ENCODE peak calls at places on chromosome 1, in nine cellular contexts. One of them, this sample, is unnamed.

GRCh38 chr1:243501002-243501401 is 245.2 kb downstream of the SDCCAG8 start:
- DNase-seq in NT2/D1: no peak
- DNase-seq in left kidney: no peak
- DNase-seq in GM13977: no peak
- DNase-seq in PC-3: peak; percentile 38
- DNase-seq in renal cortical epithelial cell: no peak
- DNase-seq in AG04450: peak; percentile 41
- DNase-seq in stimulated activated CD4-positive, alpha-beta T cell treated with anti-CD3 and anti-CD28 coated beads, Interleukin-12 subunit alpha, Interleukin-12 subunit beta, amount 100 ng/mL, for 48 hours: no peak
- DNase-seq in HFF-Myc: no peak
- DNase-seq in this sample: peak; percentile 47

GRCh38 chr1:181793826-181794225 is 267.7 kb downstream of the ZNF648 start:
- DNase-seq in NT2/D1: no peak
- DNase-seq in left kidney: peak; percentile 65
- DNase-seq in GM13977: no peak
- DNase-seq in PC-3: no peak
- DNase-seq in renal cortical epithelial cell: peak; percentile 70
- DNase-seq in AG04450: no peak
- DNase-seq in stimulated activated CD4-positive, alpha-beta T cell treated with anti-CD3 and anti-CD28 coated beads, Interleukin-12 subunit alpha, Interleukin-12 subunit beta, amount 100 ng/mL, for 48 hours: no peak
- DNase-seq in HFF-Myc: no peak
- DNase-seq in this sample: no peak

GRCh38 chr1:1847061-1847460 is 43.8 kb downstream of the GNB1 start:
- DNase-seq in NT2/D1: no peak
- DNase-seq in left kidney: no peak
- DNase-seq in GM13977: no peak
- DNase-seq in PC-3: no peak
- DNase-seq in renal cortical epithelial cell: no peak
- DNase-seq in AG04450: no peak
- DNase-seq in stimulated activated CD4-positive, alpha-beta T cell treated with anti-CD3 and anti-CD28 coated beads, Interleukin-12 subunit alpha, Interleukin-12 subunit beta, amount 100 ng/mL, for 48 hours: no peak
- DNase-seq in HFF-Myc: no peak
- DNase-seq in this sample: no peak

GRCh38 chr1:229108598-229109201 is 162.2 kb upstream of the RAB4A start:
- DNase-seq in NT2/D1: no peak
- DNase-seq in left kidney: peak; percentile 84
- DNase-seq in GM13977: no peak
- DNase-seq in PC-3: peak; percentile 22
- DNase-seq in renal cortical epithelial cell: peak; percentile 65
- DNase-seq in AG04450: no peak
- DNase-seq in stimulated activated CD4-positive, alpha-beta T cell treated with anti-CD3 and anti-CD28 coated beads, Interleukin-12 subunit alpha, Interleukin-12 subunit beta, amount 100 ng/mL, for 48 hours: no peak
- DNase-seq in HFF-Myc: no peak
- DNase-seq in this sample: no peak

GRCh38 chr1:230643887-230644286 is 1.6 kb downstream of the COG2 start:
- DNase-seq in NT2/D1: no peak
- DNase-seq in left kidney: no peak
- DNase-seq in GM13977: peak; percentile 19
- DNase-seq in PC-3: peak; percentile 42
- DNase-seq in renal cortical epithelial cell: peak; percentile 35
- DNase-seq in AG04450: peak; percentile 3
- DNase-seq in stimulated activated CD4-positive, alpha-beta T cell treated with anti-CD3 and anti-CD28 coated beads, Interleukin-12 subunit alpha, Interleukin-12 subunit beta, amount 100 ng/mL, for 48 hours: no peak
- DNase-seq in HFF-Myc: no peak
- DNase-seq in this sample: no peak

GRCh38 chr1:210715072-210715471 is 386.4 kb downstream of the HHAT start:
- DNase-seq in NT2/D1: no peak
- DNase-seq in left kidney: no peak
- DNase-seq in GM13977: no peak
- DNase-seq in PC-3: no peak
- DNase-seq in renal cortical epithelial cell: peak; percentile 26
- DNase-seq in AG04450: no peak
- DNase-seq in stimulated activated CD4-positive, alpha-beta T cell treated with anti-CD3 and anti-CD28 coated beads, Interleukin-12 subunit alpha, Interleukin-12 subunit beta, amount 100 ng/mL, for 48 hours: no peak
- DNase-seq in HFF-Myc: no peak
- DNase-seq in this sample: no peak

GRCh38 chr1:212261361-212261929 is 23.8 kb upstream of the PPP2R5A start:
- DNase-seq in NT2/D1: peak; percentile 28
- DNase-seq in left kidney: no peak
- DNase-seq in GM13977: no peak
- DNase-seq in PC-3: no peak
- DNase-seq in renal cortical epithelial cell: no peak
- DNase-seq in AG04450: no peak
- DNase-seq in stimulated activated CD4-positive, alpha-beta T cell treated with anti-CD3 and anti-CD28 coated beads, Interleukin-12 subunit alpha, Interleukin-12 subunit beta, amount 100 ng/mL, for 48 hours: no peak
- DNase-seq in HFF-Myc: no peak
- DNase-seq in this sample: no peak

GRCh38 chr1:43878854-43879253 is 54.7 kb upstream of the ARTN start:
- DNase-seq in NT2/D1: no peak
- DNase-seq in left kidney: no peak
- DNase-seq in GM13977: no peak
- DNase-seq in PC-3: no peak
- DNase-seq in renal cortical epithelial cell: no peak
- DNase-seq in AG04450: no peak
- DNase-seq in stimulated activated CD4-positive, alpha-beta T cell treated with anti-CD3 and anti-CD28 coated beads, Interleukin-12 subunit alpha, Interleukin-12 subunit beta, amount 100 ng/mL, for 48 hours: no peak
- DNase-seq in HFF-Myc: no peak
- DNase-seq in this sample: no peak

GRCh38 chr1:195594322-195594721 is 1013.9 kb downstream of the KCNT2 start:
- DNase-seq in NT2/D1: no peak
- DNase-seq in left kidney: no peak
- DNase-seq in GM13977: no peak
- DNase-seq in PC-3: no peak
- DNase-seq in renal cortical epithelial cell: no peak
- DNase-seq in AG04450: no peak
- DNase-seq in stimulated activated CD4-positive, alpha-beta T cell treated with anti-CD3 and anti-CD28 coated beads, Interleukin-12 subunit alpha, Interleukin-12 subunit beta, amount 100 ng/mL, for 48 hours: no peak
- DNase-seq in HFF-Myc: no peak
- DNase-seq in this sample: no peak

GRCh38 chr1:231872461-231872910 is 245.9 kb downstream of the DISC1 start:
- DNase-seq in NT2/D1: no peak
- DNase-seq in left kidney: no peak
- DNase-seq in GM13977: no peak
- DNase-seq in PC-3: peak; percentile 44
- DNase-seq in renal cortical epithelial cell: no peak
- DNase-seq in AG04450: no peak
- DNase-seq in stimulated activated CD4-positive, alpha-beta T cell treated with anti-CD3 and anti-CD28 coated beads, Interleukin-12 subunit alpha, Interleukin-12 subunit beta, amount 100 ng/mL, for 48 hours: no peak
- DNase-seq in HFF-Myc: peak; percentile 41
- DNase-seq in this sample: no peak

GRCh38 chr1:200880212-200880611 is 7.4 kb downstream of the GPR25 start:
- DNase-seq in NT2/D1: no peak
- DNase-seq in left kidney: no peak
- DNase-seq in GM13977: peak; percentile 60
- DNase-seq in PC-3: no peak
- DNase-seq in renal cortical epithelial cell: no peak
- DNase-seq in AG04450: no peak
- DNase-seq in stimulated activated CD4-positive, alpha-beta T cell treated with anti-CD3 and anti-CD28 coated beads, Interleukin-12 subunit alpha, Interleukin-12 subunit beta, amount 100 ng/mL, for 48 hours: no peak
- DNase-seq in HFF-Myc: no peak
- DNase-seq in this sample: peak; percentile 79

GRCh38 chr1:111603979-111604378 is 15.6 kb upstream of the RAP1A start:
- DNase-seq in NT2/D1: no peak
- DNase-seq in left kidney: no peak
- DNase-seq in GM13977: peak; percentile 36
- DNase-seq in PC-3: no peak
- DNase-seq in renal cortical epithelial cell: no peak
- DNase-seq in AG04450: no peak
- DNase-seq in stimulated activated CD4-positive, alpha-beta T cell treated with anti-CD3 and anti-CD28 coated beads, Interleukin-12 subunit alpha, Interleukin-12 subunit beta, amount 100 ng/mL, for 48 hours: peak; percentile 63
- DNase-seq in HFF-Myc: no peak
- DNase-seq in this sample: peak; percentile 90

GRCh38 chr1:243598433-243598832 is 251.6 kb downstream of the AKT3 start:
- DNase-seq in NT2/D1: no peak
- DNase-seq in left kidney: peak; percentile 6
- DNase-seq in GM13977: no peak
- DNase-seq in PC-3: peak; percentile 94
- DNase-seq in renal cortical epithelial cell: peak; percentile 69
- DNase-seq in AG04450: peak; percentile 54
- DNase-seq in stimulated activated CD4-positive, alpha-beta T cell treated with anti-CD3 and anti-CD28 coated beads, Interleukin-12 subunit alpha, Interleukin-12 subunit beta, amount 100 ng/mL, for 48 hours: no peak
- DNase-seq in HFF-Myc: peak; percentile 30
- DNase-seq in this sample: no peak

GRCh38 chr1:165114022-165114888 is 242.3 kb downstream of the LMX1A start:
- DNase-seq in NT2/D1: peak; percentile 63
- DNase-seq in left kidney: peak; percentile 73
- DNase-seq in GM13977: peak; percentile 20
- DNase-seq in PC-3: peak; percentile 91
- DNase-seq in renal cortical epithelial cell: peak; percentile 33
- DNase-seq in AG04450: no peak
- DNase-seq in stimulated activated CD4-positive, alpha-beta T cell treated with anti-CD3 and anti-CD28 coated beads, Interleukin-12 subunit alpha, Interleukin-12 subunit beta, amount 100 ng/mL, for 48 hours: peak; percentile 6
- DNase-seq in HFF-Myc: peak; percentile 42
- DNase-seq in this sample: no peak

GRCh38 chr1:27656157-27656893 is 15.7 kb downstream of the IFI6 start:
- DNase-seq in NT2/D1: peak; percentile 94
- DNase-seq in left kidney: no peak
- DNase-seq in GM13977: peak; percentile 38
- DNase-seq in PC-3: peak; percentile 52
- DNase-seq in renal cortical epithelial cell: peak; percentile 41
- DNase-seq in AG04450: no peak
- DNase-seq in stimulated activated CD4-positive, alpha-beta T cell treated with anti-CD3 and anti-CD28 coated beads, Interleukin-12 subunit alpha, Interleukin-12 subunit beta, amount 100 ng/mL, for 48 hours: no peak
- DNase-seq in HFF-Myc: no peak
- DNase-seq in this sample: no peak

GRCh38 chr1:28885982-28886730 is 28.2 kb upstream of the EPB41 start:
- DNase-seq in NT2/D1: no peak
- DNase-seq in left kidney: no peak
- DNase-seq in GM13977: no peak
- DNase-seq in PC-3: no peak
- DNase-seq in renal cortical epithelial cell: no peak
- DNase-seq in AG04450: no peak
- DNase-seq in stimulated activated CD4-positive, alpha-beta T cell treated with anti-CD3 and anti-CD28 coated beads, Interleukin-12 subunit alpha, Interleukin-12 subunit beta, amount 100 ng/mL, for 48 hours: no peak
- DNase-seq in HFF-Myc: no peak
- DNase-seq in this sample: no peak

GRCh38 chr1:57165546-57165945 is 199.7 kb upstream of the C8B start:
- DNase-seq in NT2/D1: no peak
- DNase-seq in left kidney: no peak
- DNase-seq in GM13977: no peak
- DNase-seq in PC-3: no peak
- DNase-seq in renal cortical epithelial cell: peak; percentile 50
- DNase-seq in AG04450: no peak
- DNase-seq in stimulated activated CD4-positive, alpha-beta T cell treated with anti-CD3 and anti-CD28 coated beads, Interleukin-12 subunit alpha, Interleukin-12 subunit beta, amount 100 ng/mL, for 48 hours: no peak
- DNase-seq in HFF-Myc: no peak
- DNase-seq in this sample: no peak

GRCh38 chr1:61053712-61054608 is 28.4 kb upstream of the NFIA start:
- DNase-seq in NT2/D1: no peak
- DNase-seq in left kidney: peak; percentile 56
- DNase-seq in GM13977: no peak
- DNase-seq in PC-3: no peak
- DNase-seq in renal cortical epithelial cell: no peak
- DNase-seq in AG04450: no peak
- DNase-seq in stimulated activated CD4-positive, alpha-beta T cell treated with anti-CD3 and anti-CD28 coated beads, Interleukin-12 subunit alpha, Interleukin-12 subunit beta, amount 100 ng/mL, for 48 hours: no peak
- DNase-seq in HFF-Myc: no peak
- DNase-seq in this sample: no peak

GRCh38 chr1:162878000-162878596 is 17.1 kb upstream of the CCDC190 start:
- DNase-seq in NT2/D1: peak; percentile 80
- DNase-seq in left kidney: peak; percentile 88
- DNase-seq in GM13977: peak; percentile 12
- DNase-seq in PC-3: peak; percentile 93
- DNase-seq in renal cortical epithelial cell: peak; percentile 65
- DNase-seq in AG04450: peak; percentile 38
- DNase-seq in stimulated activated CD4-positive, alpha-beta T cell treated with anti-CD3 and anti-CD28 coated beads, Interleukin-12 subunit alpha, Interleukin-12 subunit beta, amount 100 ng/mL, for 48 hours: peak; percentile 3
- DNase-seq in HFF-Myc: peak; percentile 48
- DNase-seq in this sample: no peak

GRCh38 chr1:220732137-220732536 is 16.0 kb upstream of the MTARC2 start:
- DNase-seq in NT2/D1: no peak
- DNase-seq in left kidney: no peak
- DNase-seq in GM13977: no peak
- DNase-seq in PC-3: no peak
- DNase-seq in renal cortical epithelial cell: no peak
- DNase-seq in AG04450: no peak
- DNase-seq in stimulated activated CD4-positive, alpha-beta T cell treated with anti-CD3 and anti-CD28 coated beads, Interleukin-12 subunit alpha, Interleukin-12 subunit beta, amount 100 ng/mL, for 48 hours: no peak
- DNase-seq in HFF-Myc: no peak
- DNase-seq in this sample: no peak

GRCh38 chr1:162166934-162167615 is 97.6 kb downstream of the NOS1AP start:
- DNase-seq in NT2/D1: no peak
- DNase-seq in left kidney: no peak
- DNase-seq in GM13977: no peak
- DNase-seq in PC-3: no peak
- DNase-seq in renal cortical epithelial cell: no peak
- DNase-seq in AG04450: no peak
- DNase-seq in stimulated activated CD4-positive, alpha-beta T cell treated with anti-CD3 and anti-CD28 coated beads, Interleukin-12 subunit alpha, Interleukin-12 subunit beta, amount 100 ng/mL, for 48 hours: no peak
- DNase-seq in HFF-Myc: no peak
- DNase-seq in this sample: no peak

GRCh38 chr1:186033744-186034345 is 299.7 kb downstream of the HMCN1 start:
- DNase-seq in NT2/D1: no peak
- DNase-seq in left kidney: peak; percentile 2
- DNase-seq in GM13977: no peak
- DNase-seq in PC-3: no peak
- DNase-seq in renal cortical epithelial cell: no peak
- DNase-seq in AG04450: no peak
- DNase-seq in stimulated activated CD4-positive, alpha-beta T cell treated with anti-CD3 and anti-CD28 coated beads, Interleukin-12 subunit alpha, Interleukin-12 subunit beta, amount 100 ng/mL, for 48 hours: no peak
- DNase-seq in HFF-Myc: no peak
- DNase-seq in this sample: no peak

GRCh38 chr1:116418091-116418830 is 45.2 kb downstream of the ATP1A1 start:
- DNase-seq in NT2/D1: peak; percentile 85
- DNase-seq in left kidney: peak; percentile 95
- DNase-seq in GM13977: peak; percentile 86
- DNase-seq in PC-3: peak; percentile 76
- DNase-seq in renal cortical epithelial cell: peak; percentile 42
- DNase-seq in AG04450: peak; percentile 49
- DNase-seq in stimulated activated CD4-positive, alpha-beta T cell treated with anti-CD3 and anti-CD28 coated beads, Interleukin-12 subunit alpha, Interleukin-12 subunit beta, amount 100 ng/mL, for 48 hours: peak; percentile 83
- DNase-seq in HFF-Myc: peak; percentile 24
- DNase-seq in this sample: no peak

GRCh38 chr1:209335090-209335692 is 248.3 kb upstream of the CAMK1G start:
- DNase-seq in NT2/D1: peak; percentile 65
- DNase-seq in left kidney: peak; percentile 59
- DNase-seq in GM13977: peak; percentile 30
- DNase-seq in PC-3: peak; percentile 61
- DNase-seq in renal cortical epithelial cell: no peak
- DNase-seq in AG04450: peak; percentile 4
- DNase-seq in stimulated activated CD4-positive, alpha-beta T cell treated with anti-CD3 and anti-CD28 coated beads, Interleukin-12 subunit alpha, Interleukin-12 subunit beta, amount 100 ng/mL, for 48 hours: no peak
- DNase-seq in HFF-Myc: no peak
- DNase-seq in this sample: no peak

GRCh38 chr1:211643324-211644212 is 31.9 kb downstream of the NEK2 start:
- DNase-seq in NT2/D1: no peak
- DNase-seq in left kidney: peak; percentile 94
- DNase-seq in GM13977: no peak
- DNase-seq in PC-3: peak; percentile 70
- DNase-seq in renal cortical epithelial cell: peak; percentile 93
- DNase-seq in AG04450: no peak
- DNase-seq in stimulated activated CD4-positive, alpha-beta T cell treated with anti-CD3 and anti-CD28 coated beads, Interleukin-12 subunit alpha, Interleukin-12 subunit beta, amount 100 ng/mL, for 48 hours: no peak
- DNase-seq in HFF-Myc: no peak
- DNase-seq in this sample: no peak

GRCh38 chr1:66788231-66788939 is 12.7 kb downstream of the INSL5 start:
- DNase-seq in NT2/D1: no peak
- DNase-seq in left kidney: no peak
- DNase-seq in GM13977: peak; percentile 30
- DNase-seq in PC-3: peak; percentile 75
- DNase-seq in renal cortical epithelial cell: peak; percentile 20
- DNase-seq in AG04450: no peak
- DNase-seq in stimulated activated CD4-positive, alpha-beta T cell treated with anti-CD3 and anti-CD28 coated beads, Interleukin-12 subunit alpha, Interleukin-12 subunit beta, amount 100 ng/mL, for 48 hours: peak; percentile 48
- DNase-seq in HFF-Myc: no peak
- DNase-seq in this sample: no peak

GRCh38 chr1:186474208-186474607 is 13.3 kb upstream of the PDC start:
- DNase-seq in NT2/D1: no peak
- DNase-seq in left kidney: no peak
- DNase-seq in GM13977: no peak
- DNase-seq in PC-3: peak; percentile 44
- DNase-seq in renal cortical epithelial cell: no peak
- DNase-seq in AG04450: no peak
- DNase-seq in stimulated activated CD4-positive, alpha-beta T cell treated with anti-CD3 and anti-CD28 coated beads, Interleukin-12 subunit alpha, Interleukin-12 subunit beta, amount 100 ng/mL, for 48 hours: no peak
- DNase-seq in HFF-Myc: no peak
- DNase-seq in this sample: no peak

GRCh38 chr1:64539808-64540207 is 69.9 kb downstream of the CACHD1 start:
- DNase-seq in NT2/D1: no peak
- DNase-seq in left kidney: peak; percentile 79
- DNase-seq in GM13977: no peak
- DNase-seq in PC-3: no peak
- DNase-seq in renal cortical epithelial cell: peak; percentile 74
- DNase-seq in AG04450: no peak
- DNase-seq in stimulated activated CD4-positive, alpha-beta T cell treated with anti-CD3 and anti-CD28 coated beads, Interleukin-12 subunit alpha, Interleukin-12 subunit beta, amount 100 ng/mL, for 48 hours: no peak
- DNase-seq in HFF-Myc: no peak
- DNase-seq in this sample: no peak

GRCh38 chr1:29520571-29521437 is 284.5 kb downstream of the PTPRU start:
- DNase-seq in NT2/D1: no peak
- DNase-seq in left kidney: peak; percentile 44
- DNase-seq in GM13977: no peak
- DNase-seq in PC-3: no peak
- DNase-seq in renal cortical epithelial cell: peak; percentile 9
- DNase-seq in AG04450: no peak
- DNase-seq in stimulated activated CD4-positive, alpha-beta T cell treated with anti-CD3 and anti-CD28 coated beads, Interleukin-12 subunit alpha, Interleukin-12 subunit beta, amount 100 ng/mL, for 48 hours: no peak
- DNase-seq in HFF-Myc: no peak
- DNase-seq in this sample: no peak

GRCh38 chr1:62870148-62870547 is 86.2 kb downstream of the ATG4C start:
- DNase-seq in NT2/D1: no peak
- DNase-seq in left kidney: no peak
- DNase-seq in GM13977: no peak
- DNase-seq in PC-3: no peak
- DNase-seq in renal cortical epithelial cell: peak; percentile 9
- DNase-seq in AG04450: peak; percentile 43
- DNase-seq in stimulated activated CD4-positive, alpha-beta T cell treated with anti-CD3 and anti-CD28 coated beads, Interleukin-12 subunit alpha, Interleukin-12 subunit beta, amount 100 ng/mL, for 48 hours: no peak
- DNase-seq in HFF-Myc: no peak
- DNase-seq in this sample: no peak

GRCh38 chr1:16141573-16142336 is 14.1 kb downstream of the EPHA2 start:
- DNase-seq in NT2/D1: no peak
- DNase-seq in left kidney: no peak
- DNase-seq in GM13977: no peak
- DNase-seq in PC-3: no peak
- DNase-seq in renal cortical epithelial cell: no peak
- DNase-seq in AG04450: no peak
- DNase-seq in stimulated activated CD4-positive, alpha-beta T cell treated with anti-CD3 and anti-CD28 coated beads, Interleukin-12 subunit alpha, Interleukin-12 subunit beta, amount 100 ng/mL, for 48 hours: no peak
- DNase-seq in HFF-Myc: no peak
- DNase-seq in this sample: no peak